ENCODE peak calls at places on chromosomes 4 and X, in five cellular contexts. E is NCI-H1417; V is stimulated activated CD4-positive, alpha-beta T cell treated with anti-CD3 and anti-CD28 coated beads, Interleukin-1b, Interleukin-23, amount 100 ng/mL, for 1 hour; K is hypothalamus; J is activated CD4-positive, alpha-beta T cell treated with anti-CD3 and anti-CD28 coated beads for 1 hour. O is an unnamed sample.

GRCh38 chr4:140238353-140239041 is 84.5 kb upstream of the MAML3 start:
- DNase-seq in E (peak), K (peak), J (no peak), V (no peak), O (no peak)

GRCh38 chr4:6092971-6093370 is 74.7 kb upstream of the C4orf50 start:
- DNase-seq in E (no peak), J (no peak), K (no peak), V (no peak), O (no peak)

GRCh38 chr4:147617841-147618421 is 734 bp downstream of the TMEM184C start:
- DNase-seq in J (no peak), K (no peak), V (no peak), E (no peak), O (no peak)

GRCh38 chr4:166657261-166657660 is 577.0 kb downstream of the SPOCK3 start:
- DNase-seq in V (no peak), J (no peak), K (no peak), E (no peak), O (no peak)

GRCh38 chr4:6012200-6012599 is 6.0 kb downstream of the C4orf50 start:
- DNase-seq in K (no peak), E (no peak), J (no peak), V (no peak), O (no peak)

GRCh38 chr4:183130328-183131155 is 31.5 kb downstream of the WWC2 start:
- DNase-seq in J (no peak), V (no peak), E (no peak), K (no peak), O (no peak)

GRCh38 chr4:177393236-177393635 is 49.0 kb downstream of the AGA start:
- DNase-seq in E (no peak), J (no peak), K (no peak), V (no peak), O (no peak)

GRCh38 chr4:10164877-10165283 is 48.3 kb upstream of the WDR1 start:
- DNase-seq in K (peak), E (peak), J (no peak), V (no peak), O (no peak)

GRCh38 chrX:134601240-134601639 is 57.0 kb downstream of the PLAC1 start:
- DNase-seq in J (no peak), K (no peak), E (no peak), V (no peak), O (no peak)

GRCh38 chrX:9980927-9981326 is 13.8 kb downstream of the CLDN34 start:
- DNase-seq in E (no peak), V (no peak), J (no peak), K (no peak), O (no peak)

GRCh38 chr4:64539234-64539849 is 130.1 kb upstream of the TECRL start:
- DNase-seq in V (no peak), K (peak), E (peak), J (no peak), O (peak)

GRCh38 chr4:44861756-44862155 is 135.4 kb upstream of the GNPDA2 start:
- DNase-seq in K (no peak), J (no peak), V (no peak), E (no peak), O (no peak)

GRCh38 chr4:6307891-6308290 is 38.2 kb downstream of the WFS1 start:
- DNase-seq in E (no peak), K (no peak), J (no peak), V (no peak), O (no peak)

O was measured in T1000.